ENCODE peak calls at places on chromosome 22, in four cellular contexts. N is H7; Z is kidney; I is activated CD4-positive, alpha-beta memory T cell treated with anti-CD3 and anti-CD28 coated beads, Interleukin-2, amount 10 ng/mL, durations not matched to agents 7 days and 5 days. R is an unnamed sample.
A peak's percentile ranks its signal among the peaks of the same experiment; 100 is the strongest.

GRCh38 chr22:28813772-28814518 is 13.6 kb upstream of the XBP1 start:
- DNase-seq in N (no peak), Z (peak; percentile 59), I (no peak), R (no peak)

GRCh38 chr22:28051787-28052356 is 132.8 kb upstream of the PITPNB start:
- DNase-seq in N (peak; percentile 48), Z (no peak), I (peak; percentile 28), R (peak; percentile 61)

GRCh38 chr22:24289781-24290181 is 19.1 kb downstream of the SPECC1L start:
- DNase-seq in N (peak; percentile 9), Z (no peak), I (no peak), R (no peak)

GRCh38 chr22:42841444-42841843 is 15.6 kb downstream of the ARFGAP3 start:
- DNase-seq in N (no peak), Z (no peak), I (no peak), R (no peak)

GRCh38 chr22:22450343-22450839 is 58.2 kb downstream of the ZNF280B start:
- DNase-seq in N (no peak), Z (no peak), I (no peak), R (no peak)

GRCh38 chr22:19504900-19505734 is 19.1 kb downstream of the CLDN5 start:
- DNase-seq in N (no peak), Z (no peak), I (peak; percentile 34), R (peak; percentile 57)

GRCh38 chr22:20866716-20867115 is 7.9 kb downstream of the SNAP29 start:
- DNase-seq in N (no peak), Z (no peak), I (no peak), R (no peak)

GRCh38 chr22:35301370-35301874 is 1.7 kb downstream of the TOM1 start:
- DNase-seq in N (no peak), Z (no peak), I (no peak), R (no peak)

GRCh38 chr22:17974087-17974486 is 50.3 kb downstream of the MICAL3 start:
- DNase-seq in N (no peak), Z (no peak), I (no peak), R (no peak)

GRCh38 chr22:29093030-29093429 is 20.2 kb downstream of the KREMEN1 start:
- DNase-seq in N (no peak), Z (no peak), I (no peak), R (no peak)

GRCh38 chr22:23398701-23399366 is 181.3 kb downstream of the IGLL1 start:
- DNase-seq in N (peak; percentile 37), Z (no peak), I (no peak), R (no peak)

GRCh38 chr22:26666035-26666338 is 8.6 kb downstream of the MIAT start:
- DNase-seq in N (no peak), Z (no peak), I (no peak), R (no peak)

GRCh38 chr22:38467904-38468760 is at the start of gene KDELR3:
- DNase-seq in N (peak; percentile 92), Z (peak; percentile 89), I (peak; percentile 57), R (no peak)

GRCh38 chr22:37684803-37685615 is 1.1 kb upstream of the NOL12 start:
- DNase-seq in N (no peak), Z (no peak), I (no peak), R (no peak)

GRCh38 chr22:42697542-42698013 is 23.1 kb downstream of the A4GALT start:
- DNase-seq in N (peak; percentile 60), Z (peak; percentile 93), I (no peak), R (no peak)

GRCh38 chr22:35605787-35606492 is 11.2 kb downstream of the MB start:
- DNase-seq in N (no peak), Z (peak; percentile 53), I (no peak), R (no peak)

GRCh38 chr22:44372611-44373010 is 59.9 kb upstream of the SHISAL1 start:
- DNase-seq in N (no peak), Z (peak; percentile 19), I (no peak), R (no peak)

GRCh38 chr22:22520020-22520656 is at the start of gene ZNF280A:
- DNase-seq in N (peak; percentile 49), Z (no peak), I (no peak), R (no peak)

GRCh38 chr22:35742342-35743100 is 24.8 kb downstream of the APOL5 start:
- DNase-seq in N (no peak), Z (no peak), I (no peak), R (no peak)

GRCh38 chr22:49294656-49295464 is 532.8 kb downstream of the BRD1 start:
- DNase-seq in N (peak; percentile 25), Z (no peak), I (no peak), R (no peak)

GRCh38 chr22:45516923-45517675 is 14.4 kb downstream of the FBLN1 start:
- DNase-seq in N (peak; percentile 70), Z (no peak), I (no peak), R (no peak)